ENCODE peak calls at places on chromosomes 5 and 9, in ten cellular contexts. D, P, S, G, Z, B, K, T, N and J are unnamed samples.

GRCh38 chr5:1161832-1162229 is 39.6 kb upstream of the SLC6A19 start:
- DNase-seq in Z (no peak), N (no peak), S (peak), T (no peak), P (no peak), B (no peak), D (no peak), K (peak), G (no peak), J (peak)

GRCh38 chr5:89372176-89372575 is 489.2 kb upstream of the MEF2C start:
- DNase-seq in N (no peak), D (no peak), P (no peak), G (no peak), S (no peak), K (no peak), B (no peak), T (no peak), Z (no peak), J (no peak)

GRCh38 chr9:27393054-27393846 is 96.3 kb upstream of the EQTN start:
- DNase-seq in K (no peak), P (no peak), B (no peak), G (no peak), Z (no peak), S (no peak), N (no peak), T (no peak), D (no peak), J (no peak)

GRCh38 chr5:154648706-154649105 is 106.5 kb upstream of the LARP1 start:
- DNase-seq in T (peak), D (no peak), G (no peak), N (no peak), P (peak), K (peak), B (no peak), Z (peak), S (no peak), J (no peak)

GRCh38 chr9:126965077-126965476 is 50.5 kb downstream of the RALGPS1 start:
- DNase-seq in Z (no peak), D (no peak), P (peak), N (no peak), B (no peak), K (no peak), G (no peak), T (no peak), S (no peak), J (no peak)

GRCh38 chr9:112166176-112167140 is 8.6 kb downstream of the SUSD1 start:
- DNase-seq in S (no peak), T (no peak), D (no peak), B (no peak), K (no peak), G (no peak), Z (no peak), P (peak), N (no peak), J (peak)

GRCh38 chr5:78649220-78649700 is 688 bp upstream of the LHFPL2 start:
- DNase-seq in N (no peak), G (no peak), K (no peak), S (no peak), T (no peak), Z (no peak), B (no peak), D (no peak), P (peak), J (no peak)

GRCh38 chr9:92196909-92197308 is 81.7 kb upstream of the SPTLC1 start:
- DNase-seq in N (no peak), G (no peak), P (no peak), T (no peak), B (no peak), K (no peak), D (no peak), Z (no peak), S (no peak), J (no peak)

GRCh38 chr5:13478831-13479465 is 465.5 kb downstream of the DNAH5 start:
- DNase-seq in T (peak), N (no peak), B (peak), S (no peak), G (peak), Z (no peak), D (peak), P (peak), K (peak), J (no peak)

GRCh38 chr5:141960018-141960417 is 2.0 kb upstream of the PCDH12 start:
- DNase-seq in G (no peak), K (no peak), B (no peak), P (peak), N (no peak), S (no peak), Z (peak), D (no peak), T (no peak), J (no peak)

GRCh38 chr5:35785601-35786085 is 71.0 kb upstream of the IL7R start:
- DNase-seq in K (no peak), P (no peak), N (no peak), B (no peak), G (no peak), Z (no peak), D (no peak), S (no peak), T (peak), J (no peak)

GRCh38 chr5:167639761-167640160 is 651.7 kb upstream of the WWC1 start:
- DNase-seq in D (no peak), B (no peak), K (no peak), P (no peak), G (no peak), N (no peak), S (no peak), T (no peak), Z (no peak), J (no peak)

GRCh38 chr9:4030751-4031150 is 269.1 kb downstream of the GLIS3 start:
- DNase-seq in T (no peak), B (no peak), K (no peak), D (no peak), S (no peak), N (no peak), P (no peak), G (no peak), Z (no peak), J (no peak)

GRCh38 chr9:113390192-113390960 is 10.7 kb downstream of the ALAD start:
- DNase-seq in S (no peak), P (no peak), K (no peak), G (no peak), Z (no peak), N (no peak), B (no peak), T (no peak), D (no peak), J (no peak)

GRCh38 chr5:43602818-43603534 is at the start of gene NNT:
- DNase-seq in N (no peak), G (peak), Z (peak), T (peak), P (peak), K (peak), D (no peak), S (peak), B (peak), J (peak)

GRCh38 chr5:16489322-16489791 is 23.8 kb upstream of the ZNF622 start:
- DNase-seq in Z (no peak), T (no peak), G (no peak), P (peak), N (peak), K (no peak), D (peak), S (no peak), B (no peak), J (no peak)

GRCh38 chr5:44183753-44184152 is 205.5 kb downstream of the FGF10 start:
- DNase-seq in T (no peak), P (no peak), N (no peak), S (no peak), Z (no peak), B (no peak), G (no peak), K (no peak), D (no peak), J (no peak)

GRCh38 chr5:76974768-76975167 is 21.9 kb downstream of the CRHBP start:
- DNase-seq in D (no peak), B (no peak), S (no peak), P (no peak), G (no peak), K (no peak), Z (no peak), N (no peak), T (no peak), J (no peak)

GRCh38 chr5:172731286-172732073 is 39.5 kb downstream of the DUSP1 start:
- DNase-seq in B (no peak), T (no peak), D (no peak), N (peak), K (peak), G (no peak), Z (no peak), S (peak), P (no peak), J (peak)
- TF ChIP-seq POLR2AphosphoS5 in B (no peak), T (no peak), D (no peak), N (peak), K (no peak), G (no peak), Z (no peak), S (peak), P (no peak), J (peak)

GRCh38 chr5:50699737-50700136 is 33.3 kb downstream of the PARP8 start:
- DNase-seq in B (no peak), Z (no peak), P (no peak), S (no peak), K (no peak), N (no peak), G (no peak), D (no peak), T (no peak), J (no peak)

GRCh38 chr5:50704730-50705129 is 38.3 kb downstream of the PARP8 start:
- DNase-seq in P (no peak), S (no peak), K (no peak), Z (no peak), B (no peak), D (no peak), T (no peak), N (no peak), G (no peak), J (no peak)

GRCh38 chr5:50697739-50698138 is 31.3 kb downstream of the PARP8 start:
- DNase-seq in S (no peak), Z (no peak), N (no peak), T (no peak), G (no peak), P (no peak), D (no peak), B (no peak), K (no peak), J (no peak)

DNA sequence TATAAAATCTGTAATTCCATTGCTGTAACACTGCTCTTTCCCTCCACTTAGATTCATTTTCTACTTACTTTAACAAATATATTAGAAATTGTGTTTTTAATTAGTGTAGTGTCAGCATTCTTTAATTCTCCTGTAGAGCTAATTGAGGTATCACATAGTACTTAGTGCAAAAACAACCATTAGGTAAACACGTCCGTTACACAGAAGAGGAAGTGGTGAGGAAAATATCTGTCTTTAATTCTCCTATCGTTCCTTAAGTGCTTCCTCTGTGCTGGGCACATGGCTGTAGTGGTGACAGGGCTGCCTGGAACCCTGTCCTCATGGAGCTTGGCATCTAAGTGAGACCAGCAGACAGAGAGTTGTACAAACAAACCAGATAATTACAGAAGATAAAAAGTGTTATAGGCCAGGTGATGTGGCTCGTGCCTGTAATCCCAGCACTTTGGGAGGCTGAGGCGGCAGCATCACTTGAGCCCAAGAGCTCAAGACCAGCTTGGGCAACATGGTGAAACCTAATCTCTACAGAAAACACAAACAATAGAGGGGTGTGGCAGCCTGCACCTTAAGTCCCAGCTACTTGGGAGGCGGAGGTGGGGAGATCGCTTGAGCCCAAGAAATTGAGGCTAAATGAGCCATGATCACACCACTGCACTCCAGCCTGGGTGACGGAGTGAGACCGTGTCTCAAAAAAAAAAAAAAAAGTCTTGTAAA is 36.3 kb downstream of the PARP8 start:
- DNase-seq in T (peak), S (no peak), N (no peak), K (no peak), D (no peak), Z (no peak), P (peak), B (no peak), G (no peak), J (no peak)
- TF ChIP-seq POLR2AphosphoS5 in T (peak), S (no peak), N (no peak), K (no peak), D (no peak), Z (no peak), P (no peak), B (no peak), G (no peak), J (no peak)

DNA sequence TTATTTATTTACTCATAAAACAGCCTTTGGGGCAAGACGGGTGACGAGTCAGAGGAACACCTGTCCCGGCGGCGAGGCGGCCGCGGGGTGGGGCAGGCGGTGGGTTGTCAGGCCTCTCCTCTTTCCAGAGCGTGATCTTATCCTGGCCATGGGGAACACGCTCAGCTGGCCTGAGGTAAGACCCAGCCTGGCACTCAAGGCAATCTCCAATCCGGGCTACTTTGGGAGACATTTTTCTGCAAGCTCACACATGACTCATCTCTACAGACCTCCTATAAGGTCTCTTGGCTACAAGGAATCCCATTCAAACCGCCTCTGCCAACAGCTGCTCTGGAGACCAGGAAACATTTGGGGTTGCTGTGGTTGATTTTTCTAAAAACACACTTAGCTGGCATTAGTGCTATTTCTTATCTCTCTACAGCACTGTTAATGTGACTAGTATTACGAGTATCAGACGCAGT is 6.2 kb downstream of the RAPGEF1 start:
- DNase-seq in Z (no peak), N (no peak), B (no peak), P (peak), S (no peak), D (no peak), G (no peak), T (no peak), K (peak), J (no peak)
- TF ChIP-seq POLR2AphosphoS5 in Z (peak), N (no peak), B (no peak), P (no peak), S (peak), D (no peak), G (no peak), T (no peak), K (no peak), J (no peak)

DNA sequence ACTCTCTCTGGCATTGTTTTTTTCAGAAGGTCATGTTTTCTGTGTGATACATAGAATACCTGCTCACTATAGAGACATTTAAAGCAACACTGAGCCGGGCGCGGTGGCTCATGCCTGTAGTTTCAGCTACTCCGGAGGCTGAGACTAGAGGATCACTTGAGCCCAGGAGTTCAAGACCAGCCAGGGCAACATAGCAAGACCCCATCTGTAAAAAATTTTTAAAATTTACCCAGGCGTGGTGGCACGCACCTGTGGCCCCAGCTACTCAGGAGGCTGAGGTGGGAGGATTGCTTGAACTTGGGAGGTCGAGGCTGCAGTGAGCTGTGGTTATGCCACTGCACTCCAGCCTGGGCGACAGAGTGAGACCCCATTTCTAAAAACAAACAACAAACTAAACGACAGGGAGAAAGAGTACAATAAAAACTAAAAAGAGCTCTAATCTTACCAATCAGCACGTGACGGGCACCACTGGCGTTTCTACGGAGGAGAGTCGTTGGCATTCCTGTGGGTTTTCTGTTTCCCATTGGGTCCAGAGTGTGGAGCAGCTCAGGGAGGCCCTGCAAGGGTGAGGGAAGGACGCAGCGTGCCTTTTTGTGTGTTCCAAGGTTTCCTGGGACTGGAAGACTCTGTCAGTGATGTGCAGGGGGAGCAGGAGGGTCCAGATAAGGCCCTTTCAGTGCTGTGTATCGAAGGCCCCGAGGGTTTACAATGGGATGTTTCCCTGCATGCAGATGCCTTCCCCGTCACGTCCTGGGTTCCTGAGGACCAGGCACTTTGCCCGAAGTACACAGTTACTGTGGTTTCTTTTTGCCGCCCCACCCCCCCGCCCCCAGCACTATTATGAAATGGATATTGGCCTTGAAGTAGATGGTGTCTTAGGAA is 7.2 kb upstream of the RNU6ATAC start:
- DNase-seq in K (no peak), Z (peak), D (no peak), P (no peak), T (no peak), S (peak), N (no peak), B (no peak), G (no peak), J (peak)
- TF ChIP-seq POLR2AphosphoS5 in K (no peak), Z (no peak), D (no peak), P (no peak), T (peak), S (peak), N (no peak), B (no peak), G (no peak), J (no peak)

GRCh38 chr9:76895186-76895585 is 10.7 kb downstream of the PRUNE2 start:
- DNase-seq in G (no peak), D (no peak), N (no peak), B (no peak), Z (no peak), K (no peak), T (no peak), S (no peak), P (no peak), J (no peak)

GRCh38 chr9:76894198-76894597 is 11.7 kb downstream of the PRUNE2 start:
- DNase-seq in G (no peak), K (no peak), P (no peak), S (no peak), Z (no peak), N (no peak), B (no peak), D (no peak), T (no peak), J (no peak)

GRCh38 chr9:76891874-76892273 is 14.0 kb downstream of the PRUNE2 start:
- DNase-seq in Z (no peak), D (no peak), G (no peak), T (no peak), S (no peak), B (no peak), N (no peak), K (no peak), P (no peak), J (no peak)

GRCh38 chr9:76891279-76891678 is 14.6 kb downstream of the PRUNE2 start:
- DNase-seq in K (no peak), G (no peak), S (no peak), N (no peak), B (no peak), Z (no peak), P (no peak), T (no peak), D (no peak), J (no peak)

GRCh38 chr9:76893395-76893932 is 12.4 kb downstream of the PRUNE2 start:
- DNase-seq in D (no peak), Z (no peak), B (no peak), N (no peak), P (no peak), S (no peak), K (no peak), T (no peak), G (no peak), J (no peak)
- TF ChIP-seq POLR2AphosphoS5 in D (no peak), Z (no peak), B (no peak), N (no peak), P (no peak), S (peak), K (peak), T (no peak), G (no peak), J (no peak)

GRCh38 chr9:14366071-14366470 is 52.1 kb upstream of the NFIB start:
- DNase-seq in P (no peak), K (no peak), B (no peak), T (no peak), N (no peak), S (no peak), Z (no peak), D (no peak), G (no peak), J (no peak)

GRCh38 chr9:14365667-14366066 is 51.7 kb upstream of the NFIB start:
- DNase-seq in Z (no peak), P (no peak), T (no peak), B (no peak), G (no peak), K (no peak), S (no peak), N (no peak), D (no peak), J (no peak)

GRCh38 chr9:14361074-14361473 is 47.1 kb upstream of the NFIB start:
- DNase-seq in B (no peak), D (no peak), G (no peak), N (no peak), Z (no peak), T (no peak), P (no peak), K (no peak), S (no peak), J (no peak)

GRCh38 chr9:14358523-14358922 is 44.6 kb upstream of the NFIB start:
- DNase-seq in B (no peak), K (no peak), D (no peak), P (no peak), Z (no peak), T (no peak), G (no peak), S (no peak), N (no peak), J (no peak)

DNA sequence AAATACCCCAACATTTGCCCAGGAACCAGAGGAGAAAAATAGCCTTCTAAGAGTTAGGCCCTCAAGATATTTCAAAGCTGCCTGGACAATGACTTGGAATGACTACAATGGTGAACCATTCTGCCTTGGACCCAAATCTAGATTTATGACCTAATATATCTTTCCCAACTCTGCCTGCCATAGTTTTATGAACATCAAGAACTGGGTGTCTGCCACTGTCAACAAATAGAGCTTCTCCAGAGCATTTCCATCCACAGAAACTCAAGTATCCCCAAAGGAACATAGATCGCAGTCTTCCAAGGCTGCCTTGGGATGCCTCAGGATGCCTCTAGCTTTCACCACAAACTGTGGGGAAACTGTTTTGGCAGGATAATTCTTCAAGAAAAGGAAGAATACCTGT is 48.2 kb upstream of the NFIB start:
- DNase-seq in K (no peak), Z (no peak), S (no peak), N (no peak), T (no peak), D (no peak), G (no peak), P (no peak), B (no peak), J (no peak)
- TF ChIP-seq POLR2AphosphoS5 in K (no peak), Z (no peak), S (peak), N (no peak), T (no peak), D (no peak), G (no peak), P (no peak), B (no peak), J (no peak)

GRCh38 chr9:72947987-72948465 is 4.8 kb downstream of the ALDH1A1 start:
- DNase-seq in D (no peak), S (no peak), P (no peak), N (no peak), G (no peak), K (no peak), B (no peak), T (no peak), Z (no peak), J (no peak)
- TF ChIP-seq POLR2AphosphoS5 in D (no peak), S (no peak), P (no peak), N (no peak), G (no peak), K (no peak), B (no peak), T (no peak), Z (no peak), J (no peak)

DNA sequence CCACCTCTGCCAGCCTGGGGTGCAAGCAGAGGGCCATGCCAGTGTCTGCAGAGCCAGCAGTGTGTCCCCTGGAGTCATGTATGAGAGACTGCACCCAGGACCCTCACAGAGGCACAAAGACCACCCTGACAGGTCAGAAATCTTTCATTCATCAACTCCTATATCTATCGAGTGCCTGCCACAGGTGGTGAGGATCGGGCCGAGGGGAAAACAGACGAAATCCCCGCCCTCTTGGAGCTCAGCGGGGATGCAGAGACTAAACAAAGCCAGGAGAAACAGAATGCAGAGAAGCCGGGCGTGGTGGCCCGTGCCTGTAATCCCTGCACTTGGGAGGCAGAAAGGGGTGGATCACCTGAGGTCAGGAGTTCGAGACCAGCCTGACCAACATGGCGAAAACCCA is 22.3 kb downstream of the GFI1B start:
- DNase-seq in P (peak), S (no peak), D (no peak), N (no peak), T (no peak), B (peak), G (no peak), Z (peak), K (no peak), J (no peak)
- TF ChIP-seq POLR2AphosphoS5 in P (no peak), S (no peak), D (no peak), N (no peak), T (no peak), B (no peak), G (no peak), Z (no peak), K (no peak), J (no peak)